ENCODE peak calls at places on chromosomes 11 and 22, in seven cellular contexts. L, I, Z, K, D, U and S are unnamed samples.

GRCh38 chr22:26610072-26610958 is 7.5 kb downstream of the CRYBB1 start:
- DNase-seq in L (peak; percentile 64), I (peak; percentile 96), Z (no peak), K (peak; percentile 58), D (no peak), U (peak; percentile 80), S (no peak)

GRCh38 chr11:113587318-113587739 is 112.1 kb upstream of the DRD2 start:
- DNase-seq in L (peak; percentile 17), I (peak; percentile 4), Z (no peak), K (no peak), D (no peak), U (no peak), S (no peak)

GRCh38 chr11:58919980-58920379 is 19.3 kb upstream of the GLYATL1 start:
- DNase-seq in L (no peak), I (no peak), Z (no peak), K (peak; percentile 7), D (no peak), U (no peak), S (no peak)

GRCh38 chr11:2306971-2307732 is 5.3 kb downstream of the TSPAN32 start:
- DNase-seq in L (no peak), I (peak; percentile 27), Z (peak; percentile 77), K (peak; percentile 29), D (peak; percentile 47), U (peak; percentile 41), S (peak; percentile 73)

GRCh38 chr11:76776472-76776871 is 6.7 kb upstream of the TSKU start:
- DNase-seq in L (no peak), I (no peak), Z (no peak), K (no peak), D (no peak), U (no peak), S (no peak)

GRCh38 chr11:69881467-69882269 is 62.5 kb upstream of the FGF3 start:
- DNase-seq in L (no peak), I (no peak), Z (no peak), K (peak; percentile 35), D (no peak), U (no peak), S (no peak)

GRCh38 chr11:64437426-64437825 is 78.5 kb downstream of the RPS6KA4 start:
- DNase-seq in L (no peak), I (no peak), Z (no peak), K (no peak), D (no peak), U (no peak), S (no peak)

GRCh38 chr22:27859336-27859735 is 57.8 kb upstream of the MN1 start:
- DNase-seq in L (no peak), I (peak; percentile 46), Z (no peak), K (no peak), D (no peak), U (no peak), S (no peak)

GRCh38 chr22:31637375-31637937 is 24.6 kb downstream of the PISD start:
- DNase-seq in L (no peak), I (no peak), Z (no peak), K (peak; percentile 85), D (no peak), U (peak; percentile 73), S (no peak)

GRCh38 chr11:72676874-72677341 is 2.7 kb upstream of the PDE2A start:
- DNase-seq in L (no peak), I (peak; percentile 26), Z (no peak), K (peak; percentile 70), D (peak; percentile 70), U (peak; percentile 73), S (peak; percentile 81)

GRCh38 chr11:112718483-112718882 is 242.7 kb upstream of the NCAM1 start:
- DNase-seq in L (no peak), I (no peak), Z (no peak), K (no peak), D (no peak), U (no peak), S (no peak)

GRCh38 chr11:83054904-83055380 is 16.8 kb downstream of the RAB30 start:
- DNase-seq in L (no peak), I (no peak), Z (no peak), K (no peak), D (no peak), U (peak; percentile 65), S (no peak)

GRCh38 chr11:60282291-60282690 is 1.8 kb downstream of the MS4A4A start:
- DNase-seq in L (no peak), I (no peak), Z (no peak), K (no peak), D (no peak), U (no peak), S (no peak)

GRCh38 chr22:37020192-37020479 is 594 bp downstream of the MPST start:
- DNase-seq in L (peak; percentile 19), I (peak; percentile 47), Z (no peak), K (peak; percentile 64), D (no peak), U (peak; percentile 75), S (no peak)

GRCh38 chr22:48954781-48955311 is 872.8 kb downstream of the BRD1 start:
- DNase-seq in L (no peak), I (no peak), Z (peak; percentile 80), K (no peak), D (peak; percentile 50), U (no peak), S (no peak)

GRCh38 chr22:38504731-38505594 is 1.1 kb downstream of the DDX17 start:
- DNase-seq in L (no peak), I (peak; percentile 48), Z (no peak), K (peak; percentile 72), D (no peak), U (peak; percentile 79), S (peak; percentile 54)

GRCh38 chr11:132022285-132022684 is 651.9 kb downstream of the NTM start:
- DNase-seq in L (no peak), I (no peak), Z (no peak), K (no peak), D (no peak), U (no peak), S (no peak)

GRCh38 chr11:82797595-82797971 is 63.9 kb upstream of the FAM181B start:
- DNase-seq in L (no peak), I (no peak), Z (no peak), K (no peak), D (no peak), U (no peak), S (no peak)

GRCh38 chr11:132874638-132875037 is 657.7 kb downstream of the OPCML start:
- DNase-seq in L (no peak), I (peak; percentile 95), Z (no peak), K (no peak), D (no peak), U (no peak), S (no peak)

GRCh38 chr22:32680895-32681294 is 120.6 kb upstream of the TIMP3 start:
- DNase-seq in L (no peak), I (no peak), Z (peak; percentile 23), K (no peak), D (no peak), U (no peak), S (no peak)

GRCh38 chr11:15127341-15127740 is 12.6 kb downstream of the INSC start:
- DNase-seq in L (peak; percentile 30), I (peak; percentile 81), Z (no peak), K (no peak), D (no peak), U (no peak), S (no peak)

GRCh38 chr11:87724358-87724757 is 450.9 kb downstream of the RAB38 start:
- DNase-seq in L (no peak), I (no peak), Z (no peak), K (no peak), D (no peak), U (no peak), S (no peak)

GRCh38 chr22:49019737-49020136 is 807.9 kb downstream of the BRD1 start:
- DNase-seq in L (no peak), I (no peak), Z (peak; percentile 37), K (peak; percentile 12), D (no peak), U (no peak), S (no peak)

GRCh38 chr11:111645657-111646316 is 43.5 kb downstream of the SIK2 start:
- DNase-seq in L (no peak), I (no peak), Z (no peak), K (peak; percentile 17), D (no peak), U (no peak), S (no peak)

GRCh38 chr11:70077411-70078094 is 564 bp upstream of the ANO1 start:
- DNase-seq in L (no peak), I (no peak), Z (peak; percentile 59), K (no peak), D (no peak), U (no peak), S (no peak)

GRCh38 chr11:57741132-57742086 is at the start of gene SELENOH:
- DNase-seq in L (peak; percentile 92), I (peak; percentile 98), Z (peak; percentile 98), K (peak; percentile 100), D (peak; percentile 97), U (peak; percentile 97), S (peak; percentile 93)
- TF ChIP-seq POLR2A in L (peak; percentile 62), I (peak; percentile 88), Z (peak; percentile 84), K (peak; percentile 91), D (peak; percentile 72), U (peak; percentile 69), S (peak; percentile 72)

GRCh38 chr11:117199916-117200812 is 994 bp downstream of the TAGLN start:
- DNase-seq in L (no peak), I (no peak), Z (no peak), K (no peak), D (no peak), U (no peak), S (peak; percentile 34)

GRCh38 chr11:117202386-117203068 is 3.4 kb downstream of the TAGLN start:
- DNase-seq in L (no peak), I (no peak), Z (no peak), K (no peak), D (no peak), U (no peak), S (no peak)

GRCh38 chr11:117201906-117202305 is 2.7 kb downstream of the TAGLN start:
- DNase-seq in L (no peak), I (no peak), Z (no peak), K (no peak), D (no peak), U (no peak), S (no peak)

GRCh38 chr11:117201516-117201866 is 2.3 kb downstream of the TAGLN start:
- DNase-seq in L (no peak), I (no peak), Z (no peak), K (no peak), D (no peak), U (no peak), S (no peak)

GRCh38 chr11:117200813-117201515 is 1.8 kb downstream of the TAGLN start:
- DNase-seq in L (no peak), I (peak; percentile 32), Z (no peak), K (no peak), D (no peak), U (no peak), S (no peak)
- TF ChIP-seq POLR2A in L (no peak), I (peak; percentile 1), Z (no peak), K (no peak), D (no peak), U (no peak), S (no peak)

DNA sequence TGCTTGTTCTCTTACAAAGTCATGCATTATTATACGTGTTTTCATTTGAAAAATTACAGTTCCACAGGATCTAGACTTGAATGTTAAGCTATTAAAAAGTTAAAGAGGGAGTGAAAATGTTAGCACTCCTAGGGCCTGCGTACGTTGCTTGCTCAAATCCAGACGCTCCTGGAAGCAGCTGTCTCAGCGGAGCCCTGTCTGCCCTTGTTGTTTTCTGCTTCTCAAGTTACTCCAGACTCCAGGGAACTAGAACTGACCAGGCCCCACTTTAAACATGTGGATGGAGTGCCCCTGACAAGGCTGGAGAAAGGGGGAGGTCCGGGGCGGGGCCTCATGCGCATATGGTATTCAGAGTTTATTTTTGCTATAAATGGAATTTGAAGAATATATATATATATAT is 9.6 kb downstream of the PARVB start:
- DNase-seq in L (no peak), I (peak; percentile 75), Z (no peak), K (no peak), D (no peak), U (no peak), S (no peak)
- TF ChIP-seq POLR2A in L (no peak), I (no peak), Z (no peak), K (no peak), D (no peak), U (no peak), S (no peak)

GRCh38 chr22:50507421-50507990 is at the start of gene LMF2:
- DNase-seq in L (peak; percentile 66), I (no peak), Z (peak; percentile 91), K (peak; percentile 83), D (peak; percentile 89), U (peak; percentile 96), S (peak; percentile 96)
- TF ChIP-seq POLR2A in L (peak; percentile 71), I (peak; percentile 69), Z (no peak), K (peak; percentile 33), D (no peak), U (peak; percentile 47), S (peak; percentile 48)